ENCODE peak calls at places on chromosome X, in seven cellular contexts. O, R, A, X, S, C and I are unnamed samples.
A peak's percentile ranks its signal among the peaks of the same experiment; 100 is the strongest.

GRCh38 chrX:2767631-2768455 is 16.0 kb downstream of the XG start:
- DNase-seq in O (no peak), R (peak; percentile 56), A (no peak), X (no peak), S (no peak), C (peak; percentile 85), I (peak; percentile 36)

GRCh38 chrX:43643201-43643600 is 12.9 kb upstream of the MAOA start:
- DNase-seq in O (no peak), R (no peak), A (no peak), X (no peak), S (no peak), C (no peak), I (no peak)

GRCh38 chrX:7088968-7089615 is 58.4 kb upstream of the STS start:
- DNase-seq in O (peak; percentile 16), R (no peak), A (peak; percentile 29), X (peak; percentile 64), S (no peak), C (no peak), I (peak; percentile 49)

GRCh38 chrX:118066867-118067515 is 49.6 kb downstream of the KLHL13 start:
- DNase-seq in O (no peak), R (no peak), A (no peak), X (no peak), S (no peak), C (no peak), I (no peak)

GRCh38 chrX:68175569-68175968 is 257.7 kb downstream of the OPHN1 start:
- DNase-seq in O (no peak), R (no peak), A (no peak), X (no peak), S (no peak), C (no peak), I (no peak)

GRCh38 chrX:85243761-85244410 is at the start of the genes SATL1 and ZNF711:
- DNase-seq in O (peak; percentile 80), R (peak; percentile 25), A (no peak), X (peak; percentile 85), S (peak; percentile 72), C (peak; percentile 16), I (peak; percentile 84)

GRCh38 chrX:54921427-54922021 is 900 bp downstream of the TRO start:
- DNase-seq in O (peak; percentile 82), R (peak; percentile 63), A (peak; percentile 21), X (no peak), S (peak; percentile 77), C (no peak), I (peak; percentile 81)

GRCh38 chrX:104662694-104663093 is 96.7 kb downstream of the IL1RAPL2 start:
- DNase-seq in O (no peak), R (no peak), A (no peak), X (no peak), S (no peak), C (no peak), I (no peak)

GRCh38 chrX:40573763-40574162 is 7.0 kb upstream of the ATP6AP2 start:
- DNase-seq in O (no peak), R (no peak), A (peak; percentile 6), X (peak; percentile 73), S (no peak), C (no peak), I (peak; percentile 43)

GRCh38 chrX:11540532-11541377 is 125.0 kb downstream of the ARHGAP6 start:
- DNase-seq in O (no peak), R (no peak), A (no peak), X (peak; percentile 56), S (no peak), C (no peak), I (no peak)

GRCh38 chrX:153642655-153643430 is 4.2 kb upstream of the DUSP9 start:
- DNase-seq in O (no peak), R (no peak), A (no peak), X (no peak), S (no peak), C (no peak), I (peak; percentile 20)

GRCh38 chrX:110180176-110180927 is 137.5 kb downstream of the AMMECR1 start:
- DNase-seq in O (no peak), R (peak; percentile 60), A (no peak), X (no peak), S (no peak), C (peak; percentile 17), I (no peak)

GRCh38 chrX:132292753-132293152 is 73.5 kb upstream of the RAP2C start:
- DNase-seq in O (peak; percentile 39), R (peak; percentile 19), A (no peak), X (peak; percentile 64), S (no peak), C (peak; percentile 8), I (peak; percentile 32)

GRCh38 chrX:85914431-85914830 is 132.9 kb downstream of the CHM start:
- DNase-seq in O (no peak), R (no peak), A (no peak), X (no peak), S (no peak), C (no peak), I (no peak)

GRCh38 chrX:153562546-153562945 is 36.4 kb downstream of the CCNQ start:
- DNase-seq in O (no peak), R (no peak), A (no peak), X (no peak), S (no peak), C (no peak), I (no peak)

GRCh38 chrX:3044196-3044595 is 2.9 kb downstream of the ARSF start:
- DNase-seq in O (no peak), R (no peak), A (no peak), X (no peak), S (no peak), C (no peak), I (no peak)

GRCh38 chrX:1526565-1526964 is 10.4 kb downstream of the P2RY8 start:
- DNase-seq in O (no peak), R (no peak), A (no peak), X (no peak), S (no peak), C (no peak), I (no peak)

GRCh38 chrX:47662144-47662657 is 3.2 kb upstream of the UXT start:
- DNase-seq in O (no peak), R (no peak), A (peak; percentile 27), X (no peak), S (no peak), C (no peak), I (no peak)

GRCh38 chrX:18210470-18210869 is 10.2 kb downstream of the BEND2 start:
- DNase-seq in O (no peak), R (no peak), A (no peak), X (peak; percentile 7), S (peak; percentile 5), C (peak; percentile 0), I (no peak)